ENCODE peak calls at places on chromosomes 16 and 17, in five cellular contexts. One of them, this sample, is unnamed.

GRCh38 chr16:57539072-57539796 is 2.9 kb upstream of the CCDC102A start:
- DNase-seq in HepG2: no peak
- DNase-seq in A549: no peak
- DNase-seq in GM12878: peak
- DNase-seq in K562: no peak
- DNase-seq in this sample: no peak

GRCh38 chr17:68057531-68057952 is 22.0 kb downstream of the KPNA2 start:
- DNase-seq in A549: peak
- DNase-seq in GM12878: no peak
- DNase-seq in K562: peak
- DNase-seq in HepG2: no peak
- DNase-seq in this sample: peak

GRCh38 chr16:85391769-85392583 is 221.1 kb upstream of the GSE1 start:
- DNase-seq in GM12878: no peak
- DNase-seq in K562: no peak
- DNase-seq in HepG2: no peak
- DNase-seq in A549: no peak
- DNase-seq in this sample: no peak

GRCh38 chr16:86354641-86355040 is 155.7 kb upstream of the FOXF1 start:
- DNase-seq in HepG2: no peak
- DNase-seq in A549: no peak
- DNase-seq in K562: no peak
- DNase-seq in GM12878: no peak
- DNase-seq in this sample: no peak

GRCh38 chr17:68346448-68346847 is 55.2 kb downstream of the ARSG start:
- DNase-seq in K562: no peak
- DNase-seq in GM12878: peak
- DNase-seq in HepG2: no peak
- DNase-seq in A549: no peak
- DNase-seq in this sample: no peak

GRCh38 chr17:55289978-55290377 is 25.2 kb downstream of the HLF start:
- DNase-seq in K562: no peak
- DNase-seq in HepG2: no peak
- DNase-seq in GM12878: no peak
- DNase-seq in A549: no peak
- DNase-seq in this sample: no peak

GRCh38 chr16:78505544-78506371 is 406.3 kb downstream of the WWOX start:
- DNase-seq in A549: no peak
- DNase-seq in HepG2: peak
- DNase-seq in GM12878: no peak
- DNase-seq in K562: peak
- DNase-seq in this sample: peak

GRCh38 chr17:14859521-14859920 is 405.6 kb downstream of the PMP22 start:
- DNase-seq in GM12878: no peak
- DNase-seq in K562: no peak
- DNase-seq in A549: no peak
- DNase-seq in HepG2: no peak
- DNase-seq in this sample: no peak

GRCh38 chr16:54748611-54749190 is 182.0 kb upstream of the IRX5 start:
- DNase-seq in HepG2: no peak
- DNase-seq in K562: no peak
- DNase-seq in A549: no peak
- DNase-seq in GM12878: no peak
- DNase-seq in this sample: no peak

GRCh38 chr17:31491794-31492171 is 100.3 kb downstream of the RAB11FIP4 start:
- DNase-seq in K562: no peak
- DNase-seq in A549: no peak
- DNase-seq in HepG2: no peak
- DNase-seq in GM12878: peak
- DNase-seq in this sample: no peak

GRCh38 chr16:56657555-56658430 is at the start of gene MT1F:
- DNase-seq in A549: peak
- DNase-seq in HepG2: peak
- DNase-seq in GM12878: no peak
- DNase-seq in K562: peak
- DNase-seq in this sample: peak

DNA sequence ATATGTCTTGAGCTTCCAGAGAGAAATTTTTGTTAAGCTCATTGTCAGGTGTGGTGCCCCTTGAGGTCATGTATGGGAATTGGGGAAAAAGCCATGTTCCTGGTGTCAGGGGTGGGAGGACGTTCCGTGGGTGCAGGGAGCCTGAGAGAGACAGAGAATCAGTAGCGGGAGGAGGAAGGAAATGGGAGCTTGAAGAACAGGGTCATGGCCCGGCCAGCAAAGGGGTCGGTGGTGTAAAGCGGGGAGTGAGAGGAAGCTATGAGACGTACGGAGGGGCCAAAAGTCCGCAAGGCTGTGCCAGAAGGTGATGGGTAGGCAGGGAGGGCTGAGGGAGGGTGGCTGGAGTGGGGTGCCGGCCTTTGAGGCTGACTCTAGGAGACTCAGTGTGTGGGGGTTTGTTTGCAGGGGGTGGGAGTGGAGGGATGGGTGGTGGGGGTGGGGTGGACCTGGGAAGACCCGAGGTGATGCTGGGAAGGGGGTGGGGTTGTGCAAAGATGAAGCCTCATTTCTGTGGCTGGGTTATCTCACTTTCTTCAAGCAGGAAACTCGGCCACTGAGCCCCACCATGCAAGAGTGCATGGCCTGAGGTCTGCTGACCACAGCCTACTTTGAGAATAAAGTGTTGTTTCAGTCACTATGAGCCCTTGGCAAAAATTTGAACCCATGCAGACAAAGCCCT is 63.6 kb downstream of the PLCG2 start:
- DNase-seq in HepG2: no peak
- DNase-seq in K562: no peak
- DNase-seq in A549: no peak
- DNase-seq in GM12878: no peak
- DNase-seq in this sample: peak
- TF ChIP-seq JUNB in HepG2: no peak
- TF ChIP-seq JUNB in K562: no peak
- TF ChIP-seq JUNB in A549: no peak
- TF ChIP-seq JUNB in GM12878: no peak
- TF ChIP-seq JUNB in this sample: no peak

DNA sequence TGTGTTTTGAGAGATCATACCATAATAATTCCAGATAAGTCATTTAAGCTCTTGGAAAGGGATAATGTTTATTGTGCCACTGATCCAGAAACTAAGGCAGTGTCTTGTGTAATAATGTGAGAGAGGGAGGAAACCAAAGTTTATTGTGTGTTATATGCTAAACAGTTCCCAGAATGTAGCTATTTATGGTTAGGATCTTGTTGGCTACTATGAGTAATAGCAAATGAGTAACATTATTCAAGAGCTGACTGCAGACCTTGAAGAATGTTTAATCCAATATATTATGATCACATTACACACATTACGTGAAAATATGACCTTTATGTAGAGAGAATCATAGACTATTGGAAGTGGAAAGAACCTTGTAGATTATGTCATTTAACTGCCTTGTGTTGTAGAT is 139.5 kb downstream of the BCAS3 start:
- DNase-seq in K562: no peak
- DNase-seq in A549: peak
- DNase-seq in GM12878: no peak
- DNase-seq in HepG2: no peak
- DNase-seq in this sample: no peak
- TF ChIP-seq REST in K562: no peak
- TF ChIP-seq REST in A549: no peak
- TF ChIP-seq REST in GM12878: no peak
- TF ChIP-seq REST in HepG2: no peak
- TF ChIP-seq REST in this sample: no peak

DNA sequence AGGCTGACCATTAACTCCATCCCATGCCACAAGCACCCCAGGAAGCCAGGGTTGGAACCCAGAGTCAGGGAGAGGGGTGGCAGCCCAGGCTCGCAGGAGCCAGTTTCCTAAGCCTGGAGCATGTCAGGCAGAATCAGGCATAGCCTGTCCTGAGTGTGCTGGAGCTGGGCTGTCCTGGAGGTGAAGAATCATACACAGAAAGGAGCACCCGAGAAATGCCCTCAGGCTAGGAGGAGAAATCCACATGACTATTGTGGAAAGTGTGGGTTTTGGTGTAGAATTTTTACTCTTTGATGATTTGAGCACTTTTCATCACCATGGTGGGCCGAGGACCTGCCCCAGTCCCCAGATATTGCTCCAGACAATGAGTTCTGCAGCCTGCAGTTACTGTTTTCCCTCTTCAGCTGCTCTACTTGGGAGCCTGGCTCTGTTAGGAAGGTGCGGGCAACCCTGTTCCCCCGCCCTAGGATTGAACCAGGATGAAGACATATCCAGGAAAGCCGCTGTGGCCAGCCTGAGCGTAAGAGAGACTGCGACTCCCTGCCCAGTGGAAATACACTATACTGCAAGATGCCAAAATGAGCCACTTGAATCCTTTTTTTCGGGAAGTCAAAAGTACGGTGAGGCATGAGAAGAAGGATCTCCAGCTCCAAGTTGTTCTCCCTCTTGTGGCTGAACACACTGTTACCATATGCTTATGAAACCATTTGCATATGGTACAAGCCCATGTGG is 29.0 kb upstream of the HEATR6 start:
- DNase-seq in GM12878: no peak
- DNase-seq in HepG2: no peak
- DNase-seq in K562: peak
- DNase-seq in A549: peak
- DNase-seq in this sample: no peak
- TF ChIP-seq JUNB in GM12878: no peak
- TF ChIP-seq JUNB in HepG2: no peak
- TF ChIP-seq JUNB in K562: no peak
- TF ChIP-seq JUNB in A549: no peak
- TF ChIP-seq JUNB in this sample: no peak

DNA sequence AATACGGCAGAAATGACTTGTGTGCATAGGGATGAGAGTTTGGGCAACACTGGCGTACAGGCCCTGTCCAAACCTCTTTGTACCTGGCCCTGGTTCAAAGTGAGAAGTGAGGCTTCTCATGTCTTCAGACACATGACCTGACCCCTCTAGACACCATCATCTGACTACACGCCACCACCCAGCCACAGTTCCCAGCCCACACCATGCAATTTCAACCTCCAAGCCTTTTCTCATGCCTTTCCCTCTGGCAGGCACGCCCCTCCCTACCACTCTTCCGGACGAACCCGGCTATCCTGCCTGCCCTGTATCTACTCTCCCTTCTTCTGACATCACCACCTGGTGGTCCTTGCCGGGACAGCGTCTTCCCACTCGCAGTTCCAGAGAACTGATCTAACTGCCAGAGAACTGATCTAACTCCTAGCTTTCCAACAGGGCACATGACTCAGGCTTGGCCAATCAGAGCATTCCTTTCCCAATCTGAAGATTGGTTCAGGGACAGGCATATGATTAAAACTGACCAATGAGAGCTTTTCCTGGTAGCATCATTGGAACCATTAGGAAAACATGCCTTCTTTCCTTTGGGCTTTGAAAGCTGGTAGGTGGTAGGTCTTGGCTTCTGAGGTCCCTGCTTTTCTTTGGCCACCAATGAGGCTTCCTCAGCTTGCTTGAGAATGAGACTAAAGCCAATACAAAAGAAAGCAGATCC is 27.0 kb upstream of the IL21R start:
- DNase-seq in K562: peak
- DNase-seq in GM12878: peak
- DNase-seq in HepG2: peak
- DNase-seq in A549: peak
- DNase-seq in this sample: peak
- TF ChIP-seq REST in K562: no peak
- TF ChIP-seq REST in GM12878: no peak
- TF ChIP-seq REST in HepG2: no peak
- TF ChIP-seq REST in A549: no peak
- TF ChIP-seq REST in this sample: no peak

GRCh38 chr16:79977974-79978836 is 377.7 kb upstream of the MAF start:
- DNase-seq in GM12878: no peak
- DNase-seq in A549: no peak
- DNase-seq in HepG2: no peak
- DNase-seq in K562: peak
- DNase-seq in this sample: no peak
- TF ChIP-seq JUNB in GM12878: no peak
- TF ChIP-seq JUNB in A549: no peak
- TF ChIP-seq JUNB in HepG2: no peak
- TF ChIP-seq JUNB in K562: no peak
- TF ChIP-seq JUNB in this sample: no peak

GRCh38 chr17:75078097-75079022 is 9.4 kb upstream of the SLC16A5 start:
- DNase-seq in A549: peak
- DNase-seq in HepG2: no peak
- DNase-seq in GM12878: peak
- DNase-seq in K562: no peak
- DNase-seq in this sample: no peak

GRCh38 chr17:75077072-75077489 is 10.7 kb upstream of the SLC16A5 start:
- DNase-seq in GM12878: no peak
- DNase-seq in A549: no peak
- DNase-seq in HepG2: peak
- DNase-seq in K562: no peak
- DNase-seq in this sample: peak

GRCh38 chr17:75075597-75076253 is 12.0 kb upstream of the SLC16A5 start:
- DNase-seq in HepG2: no peak
- DNase-seq in A549: no peak
- DNase-seq in GM12878: no peak
- DNase-seq in K562: no peak
- DNase-seq in this sample: no peak

GRCh38 chr17:75079023-75079373 is 8.8 kb upstream of the SLC16A5 start:
- DNase-seq in GM12878: no peak
- DNase-seq in HepG2: no peak
- DNase-seq in A549: peak
- DNase-seq in K562: no peak
- DNase-seq in this sample: no peak

DNA sequence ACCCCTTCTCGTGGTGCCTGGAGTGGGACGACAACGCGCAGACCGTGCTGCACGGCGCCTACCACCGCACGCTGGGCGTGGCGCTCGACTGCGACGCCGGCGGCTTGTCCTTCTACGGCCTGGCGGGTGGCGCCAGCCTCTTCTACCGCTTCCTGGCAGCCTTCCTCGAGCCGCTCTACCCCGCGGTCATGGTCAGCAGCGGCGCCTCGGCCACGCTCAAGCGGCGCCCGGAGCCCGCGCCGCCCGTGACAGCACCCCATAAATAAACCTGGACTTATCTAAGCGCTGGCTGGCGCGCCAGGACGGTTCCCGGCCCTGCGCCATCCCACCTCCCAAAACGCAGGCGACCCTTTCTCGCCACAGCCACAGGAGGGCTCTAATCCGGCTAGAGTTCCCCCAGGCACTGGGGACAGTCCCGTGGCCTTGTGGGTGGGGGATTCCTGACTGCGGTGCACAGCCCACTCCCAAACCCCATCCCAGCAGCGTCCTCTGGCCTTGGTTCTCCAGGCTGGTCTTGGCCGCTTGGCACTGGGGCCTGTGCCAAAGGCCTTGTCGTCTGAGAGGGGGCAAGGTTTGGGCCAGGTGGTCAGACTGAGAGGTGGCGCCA is 10.2 kb upstream of the SLC16A5 start:
- DNase-seq in GM12878: no peak
- DNase-seq in HepG2: no peak
- DNase-seq in A549: no peak
- DNase-seq in K562: no peak
- DNase-seq in this sample: peak
- TF ChIP-seq REST in GM12878: no peak
- TF ChIP-seq REST in HepG2: no peak
- TF ChIP-seq REST in A549: no peak
- TF ChIP-seq REST in K562: no peak
- TF ChIP-seq REST in this sample: no peak